ENCODE peak calls at places on chromosomes 1 and 21, in five cellular contexts. L is SK-N-MC, V is GM23248, N is neural progenitor cell, R is endothelial cell of umbilical vein. D is an unnamed sample.
A peak's percentile ranks its signal among the peaks of the same experiment; 100 is the strongest.

GRCh38 chr21:36691539-36692124 is 7.3 kb upstream of the SIM2 start:
- DNase-seq in N (peak; percentile 43), V (no peak), R (no peak), L (no peak), D (no peak)

GRCh38 chr1:212118167-212118871 is 82.8 kb downstream of the DTL start:
- DNase-seq in N (no peak), V (no peak), L (no peak), R (peak; percentile 30), D (peak; percentile 25)

GRCh38 chr1:2001773-2002411 is 1.7 kb downstream of the CFAP74 start:
- DNase-seq in R (no peak), N (no peak), V (no peak), L (no peak), D (peak; percentile 53)

GRCh38 chr1:76292418-76293184 is 218.1 kb downstream of the ST6GALNAC3 start:
- DNase-seq in L (no peak), V (no peak), R (no peak), N (no peak), D (no peak)

GRCh38 chr1:88680446-88680845 is 3.6 kb upstream of the PKN2 start:
- DNase-seq in V (no peak), R (no peak), N (no peak), L (no peak), D (no peak)

GRCh38 chr1:224182866-224183590 is at the start of gene DEGS1:
- DNase-seq in N (peak; percentile 95), L (no peak), V (peak; percentile 91), R (peak; percentile 86), D (peak; percentile 92)

GRCh38 chr1:233245191-233245765 is 50.2 kb downstream of the PCNX2 start:
- DNase-seq in L (no peak), V (no peak), R (no peak), N (no peak), D (no peak)

GRCh38 chr1:51214615-51215131 is 21.4 kb upstream of the RNF11 start:
- DNase-seq in V (peak; percentile 92), R (no peak), L (no peak), N (no peak), D (peak; percentile 23)

GRCh38 chr1:40763742-40764532 is 19.6 kb upstream of the KCNQ4 start:
- DNase-seq in V (no peak), L (peak; percentile 69), R (no peak), N (no peak), D (no peak)

GRCh38 chr1:193156826-193157142 is 29.6 kb downstream of the B3GALT2 start:
- DNase-seq in V (peak; percentile 18), R (no peak), N (no peak), L (no peak), D (no peak)

GRCh38 chr1:51294566-51295184 is 35.7 kb downstream of the TTC39A start:
- DNase-seq in R (no peak), V (no peak), L (no peak), N (no peak), D (no peak)

GRCh38 chr1:178273707-178274410 is 180.0 kb downstream of the RASAL2 start:
- DNase-seq in V (peak; percentile 35), N (no peak), R (no peak), L (no peak), D (no peak)

GRCh38 chr1:97277891-97278662 is 556.5 kb downstream of the PTBP2 start:
- DNase-seq in L (no peak), R (peak; percentile 79), V (peak; percentile 86), N (no peak), D (no peak)

GRCh38 chr1:180567664-180568063 is 8.9 kb downstream of the OVAAL start:
- DNase-seq in N (no peak), L (no peak), V (no peak), R (no peak), D (peak; percentile 34)

GRCh38 chr21:26120833-26121232 is 49.7 kb downstream of the APP start:
- DNase-seq in V (no peak), N (no peak), L (no peak), R (no peak), D (no peak)

GRCh38 chr1:143689781-143690180 is 282.0 kb downstream of the FAM72C start:
- DNase-seq in L (no peak), V (no peak), R (no peak), N (no peak), D (no peak)

GRCh38 chr1:28594661-28595411 is 2.8 kb downstream of the RAB42 start:
- DNase-seq in L (no peak), V (peak; percentile 74), N (no peak), R (no peak), D (no peak)

GRCh38 chr1:221117548-221117951 is 238.3 kb downstream of the HLX start:
- DNase-seq in V (peak; percentile 91), L (no peak), R (no peak), N (no peak), D (peak; percentile 18)

GRCh38 chr1:235050911-235051360 is 77.7 kb downstream of the TOMM20 start:
- DNase-seq in L (no peak), V (peak; percentile 82), R (peak; percentile 18), N (no peak), D (no peak)

GRCh38 chr1:114668784-114669561 is 876 bp downstream of the DENND2C start:
- DNase-seq in V (peak; percentile 87), N (no peak), R (no peak), L (no peak), D (peak; percentile 18)

GRCh38 chr1:209603877-209604276 is 20.4 kb downstream of the CAMK1G start:
- DNase-seq in L (no peak), R (no peak), N (no peak), V (no peak), D (no peak)
- TF ChIP-seq EZH2 in L (no peak), R (no peak), N (no peak), V (no peak), D (no peak)

DNA sequence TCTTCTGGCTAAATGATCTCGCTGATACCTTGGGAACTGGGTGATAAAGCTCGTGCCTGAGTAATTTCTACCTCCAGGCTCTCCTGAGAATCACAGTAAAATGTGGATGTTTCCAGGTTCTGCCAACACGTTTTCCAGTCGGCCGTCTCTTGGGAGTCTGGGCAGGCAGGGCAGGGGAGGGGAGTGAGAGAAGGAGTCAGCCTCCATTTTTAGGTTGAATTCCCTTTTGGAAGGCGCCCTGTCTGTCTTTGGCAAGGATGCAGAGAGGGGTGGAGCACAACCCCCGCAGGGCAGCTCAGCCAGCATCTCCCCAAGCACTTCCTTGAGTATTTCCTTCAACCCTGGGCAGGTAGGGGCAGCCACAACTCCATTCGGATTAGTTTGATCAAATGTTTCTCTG is 15.5 kb upstream of the ACTRT2 start:
- DNase-seq in V (no peak), R (no peak), L (no peak), N (no peak), D (no peak)
- H3K9me3 ChIP-seq in V (no peaks in the 10 kb centered on the region), R (peaks cover 2% of the 10 kb centered on the region), L (no peaks in the 10 kb centered on the region), N (peaks cover 9% of the 10 kb centered on the region), D (no peaks in the 10 kb centered on the region)

GRCh38 chr1:941027-941587 is 17.4 kb downstream of the SAMD11 start:
- DNase-seq in N (no peak), V (peak; percentile 27), R (no peak), L (no peak), D (no peak)

GRCh38 chr1:939511-940107 is 15.9 kb downstream of the SAMD11 start:
- DNase-seq in N (no peak), V (peak; percentile 30), L (no peak), R (no peak), D (no peak)

GRCh38 chr1:938711-939504 is 15.2 kb downstream of the SAMD11 start:
- DNase-seq in R (no peak), V (no peak), N (peak; percentile 72), L (no peak), D (no peak)

GRCh38 chr1:941588-942383 is 17.3 kb downstream of the NOC2L start:
- DNase-seq in V (peak; percentile 95), L (no peak), R (peak; percentile 16), N (peak; percentile 93), D (peak; percentile 92)

GRCh38 chr1:940121-941026 is 16.7 kb downstream of the SAMD11 start:
- DNase-seq in N (peak; percentile 77), R (peak; percentile 28), V (peak; percentile 80), L (no peak), D (peak; percentile 87)
- TF ChIP-seq EZH2 in N (peak; percentile 81), R (no peak), V (no peak), L (no peak), D (no peak)

DNA sequence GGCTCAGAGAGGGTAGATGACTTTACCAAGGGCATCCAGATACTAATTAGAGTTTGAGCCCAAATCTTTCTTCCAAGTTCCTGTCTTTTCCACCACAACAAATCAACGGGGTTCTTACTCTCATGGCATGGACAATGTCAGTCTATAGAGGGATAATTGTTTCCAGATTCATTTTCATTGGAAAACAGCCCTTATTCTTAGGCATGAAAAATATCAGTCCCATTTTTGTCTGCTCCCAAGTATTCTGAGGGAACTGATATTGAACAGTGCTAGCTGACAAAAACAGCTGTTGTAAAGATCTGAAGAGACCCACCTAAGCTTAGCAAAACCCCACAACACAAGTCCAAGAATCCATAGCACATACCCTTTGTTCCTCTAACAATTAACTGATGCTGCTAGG is 349.1 kb upstream of the BEND5 start:
- DNase-seq in L (no peak), R (no peak), V (no peak), N (no peak), D (no peak)
- H3K9me3 ChIP-seq in L (no peaks in the 10 kb centered on the region), R (peaks cover 2% of the 10 kb centered on the region), V (peaks cover 3% of the 10 kb centered on the region), N (peaks cover 19% of the 10 kb centered on the region), D (peaks cover 3% of the 10 kb centered on the region)

D was measured in hepatocyte.